ENCODE peak calls at places on chromosome 15, in six cellular contexts. One of them, this sample, is unnamed.
A peak's percentile ranks its signal among the peaks of the same experiment; 100 is the strongest.

GRCh38 chr15:94300612-94301011 is 69.3 kb downstream of the MCTP2 start:
- ATAC-seq in K562: no peak
- ATAC-seq in A549: no peak
- ATAC-seq in HepG2: no peak
- ATAC-seq in upper lobe of left lung: no peak
- ATAC-seq in GM12878: no peak
- ATAC-seq in this sample: no peak

GRCh38 chr15:48580736-48581135 is 64.8 kb downstream of the FBN1 start:
- ATAC-seq in upper lobe of left lung: peak; percentile 34
- ATAC-seq in K562: peak; percentile 36
- ATAC-seq in GM12878: no peak
- ATAC-seq in HepG2: no peak
- ATAC-seq in A549: no peak
- ATAC-seq in this sample: no peak

GRCh38 chr15:63902671-63903035 is 68.9 kb upstream of the HERC1 start:
- ATAC-seq in A549: no peak
- ATAC-seq in K562: no peak
- ATAC-seq in upper lobe of left lung: no peak
- ATAC-seq in GM12878: no peak
- ATAC-seq in HepG2: peak; percentile 40
- ATAC-seq in this sample: no peak

GRCh38 chr15:66362776-66363175 is 6.3 kb upstream of the TIPIN start:
- ATAC-seq in GM12878: no peak
- ATAC-seq in A549: no peak
- ATAC-seq in K562: no peak
- ATAC-seq in upper lobe of left lung: no peak
- ATAC-seq in HepG2: no peak
- ATAC-seq in this sample: no peak

GRCh38 chr15:87672309-87672897 is 584.1 kb downstream of the NTRK3 start:
- ATAC-seq in K562: peak; percentile 45
- ATAC-seq in upper lobe of left lung: peak; percentile 40
- ATAC-seq in GM12878: no peak
- ATAC-seq in A549: peak; percentile 73
- ATAC-seq in HepG2: no peak
- ATAC-seq in this sample: no peak

GRCh38 chr15:29935296-29936020 is 113.2 kb upstream of the TJP1 start:
- ATAC-seq in A549: peak; percentile 82
- ATAC-seq in HepG2: peak; percentile 71
- ATAC-seq in K562: no peak
- ATAC-seq in upper lobe of left lung: no peak
- ATAC-seq in GM12878: no peak
- ATAC-seq in this sample: no peak

GRCh38 chr15:85073556-85074194 is 92.0 kb downstream of the PDE8A start:
- ATAC-seq in GM12878: peak; percentile 97
- ATAC-seq in HepG2: no peak
- ATAC-seq in A549: peak; percentile 82
- ATAC-seq in upper lobe of left lung: no peak
- ATAC-seq in K562: no peak
- ATAC-seq in this sample: no peak

GRCh38 chr15:68158046-68158628 is 47.0 kb downstream of the CALML4 start:
- ATAC-seq in HepG2: no peak
- ATAC-seq in upper lobe of left lung: no peak
- ATAC-seq in A549: no peak
- ATAC-seq in GM12878: no peak
- ATAC-seq in K562: no peak
- ATAC-seq in this sample: peak; percentile 86

GRCh38 chr15:76799760-76800159 is 105.4 kb downstream of the SCAPER start:
- ATAC-seq in GM12878: no peak
- ATAC-seq in K562: no peak
- ATAC-seq in upper lobe of left lung: no peak
- ATAC-seq in HepG2: no peak
- ATAC-seq in A549: peak; percentile 86
- ATAC-seq in this sample: no peak

GRCh38 chr15:63387741-63388468 is 6.3 kb upstream of the CA12 start:
- ATAC-seq in A549: no peak
- ATAC-seq in HepG2: no peak
- ATAC-seq in upper lobe of left lung: no peak
- ATAC-seq in K562: no peak
- ATAC-seq in GM12878: no peak
- ATAC-seq in this sample: no peak

GRCh38 chr15:69919816-69920215 is 177.9 kb downstream of the TLE3 start:
- ATAC-seq in K562: no peak
- ATAC-seq in HepG2: no peak
- ATAC-seq in A549: no peak
- ATAC-seq in GM12878: no peak
- ATAC-seq in upper lobe of left lung: no peak
- ATAC-seq in this sample: no peak

GRCh38 chr15:48062476-48062875 is 58.3 kb upstream of the SLC24A5 start:
- ATAC-seq in upper lobe of left lung: no peak
- ATAC-seq in K562: no peak
- ATAC-seq in HepG2: no peak
- ATAC-seq in A549: no peak
- ATAC-seq in GM12878: peak; percentile 42
- ATAC-seq in this sample: no peak

GRCh38 chr15:66698971-66699370 is 3.1 kb upstream of the SMAD6 start:
- ATAC-seq in K562: no peak
- ATAC-seq in GM12878: no peak
- ATAC-seq in A549: no peak
- ATAC-seq in upper lobe of left lung: no peak
- ATAC-seq in HepG2: no peak
- ATAC-seq in this sample: no peak

GRCh38 chr15:57922780-57923179 is 142.7 kb downstream of the ALDH1A2 start:
- ATAC-seq in K562: no peak
- ATAC-seq in GM12878: no peak
- ATAC-seq in A549: no peak
- ATAC-seq in HepG2: no peak
- ATAC-seq in upper lobe of left lung: peak; percentile 55
- ATAC-seq in this sample: peak; percentile 39

GRCh38 chr15:68431792-68432401 is at the start of gene ITGA11:
- ATAC-seq in A549: peak; percentile 92
- ATAC-seq in upper lobe of left lung: peak; percentile 89
- ATAC-seq in K562: no peak
- ATAC-seq in HepG2: peak; percentile 90
- ATAC-seq in GM12878: peak; percentile 95
- ATAC-seq in this sample: peak; percentile 79

GRCh38 chr15:58698887-58699641 is 50.4 kb downstream of the ADAM10 start:
- ATAC-seq in HepG2: no peak
- ATAC-seq in upper lobe of left lung: no peak
- ATAC-seq in A549: no peak
- ATAC-seq in K562: no peak
- ATAC-seq in GM12878: no peak
- ATAC-seq in this sample: no peak

GRCh38 chr15:70432924-70433500 is 330.3 kb downstream of the UACA start:
- ATAC-seq in K562: no peak
- ATAC-seq in upper lobe of left lung: no peak
- ATAC-seq in HepG2: no peak
- ATAC-seq in GM12878: no peak
- ATAC-seq in A549: no peak
- ATAC-seq in this sample: no peak

GRCh38 chr15:45855210-45855906 is 220.5 kb downstream of the SQOR start:
- ATAC-seq in GM12878: no peak
- ATAC-seq in A549: no peak
- ATAC-seq in K562: no peak
- ATAC-seq in HepG2: peak; percentile 53
- ATAC-seq in upper lobe of left lung: peak; percentile 34
- ATAC-seq in this sample: no peak

GRCh38 chr15:41838400-41838897 is at the start of gene PLA2G4B:
- ATAC-seq in upper lobe of left lung: peak; percentile 54
- ATAC-seq in HepG2: no peak
- ATAC-seq in K562: no peak
- ATAC-seq in A549: no peak
- ATAC-seq in GM12878: no peak
- ATAC-seq in this sample: no peak
- TF ChIP-seq EP300 in upper lobe of left lung: peak; percentile 20
- TF ChIP-seq EP300 in HepG2: no peak
- TF ChIP-seq EP300 in K562: no peak
- TF ChIP-seq EP300 in A549: no peak
- TF ChIP-seq EP300 in GM12878: no peak
- TF ChIP-seq EP300 in this sample: no peak

GRCh38 chr15:74300057-74300620 is 64.0 kb downstream of the CCDC33 start:
- ATAC-seq in HepG2: peak; percentile 64
- ATAC-seq in upper lobe of left lung: no peak
- ATAC-seq in A549: no peak
- ATAC-seq in GM12878: no peak
- ATAC-seq in K562: peak; percentile 85
- ATAC-seq in this sample: no peak
- H3K4me3 ChIP-seq in HepG2: no peak overlapping the region
- H3K4me3 ChIP-seq in upper lobe of left lung: no peak overlapping the region
- H3K4me3 ChIP-seq in A549: no peak overlapping the region
- H3K4me3 ChIP-seq in GM12878: no peak overlapping the region
- H3K4me3 ChIP-seq in K562: no peak overlapping the region
- H3K4me3 ChIP-seq in this sample: no peak overlapping the region

DNA sequence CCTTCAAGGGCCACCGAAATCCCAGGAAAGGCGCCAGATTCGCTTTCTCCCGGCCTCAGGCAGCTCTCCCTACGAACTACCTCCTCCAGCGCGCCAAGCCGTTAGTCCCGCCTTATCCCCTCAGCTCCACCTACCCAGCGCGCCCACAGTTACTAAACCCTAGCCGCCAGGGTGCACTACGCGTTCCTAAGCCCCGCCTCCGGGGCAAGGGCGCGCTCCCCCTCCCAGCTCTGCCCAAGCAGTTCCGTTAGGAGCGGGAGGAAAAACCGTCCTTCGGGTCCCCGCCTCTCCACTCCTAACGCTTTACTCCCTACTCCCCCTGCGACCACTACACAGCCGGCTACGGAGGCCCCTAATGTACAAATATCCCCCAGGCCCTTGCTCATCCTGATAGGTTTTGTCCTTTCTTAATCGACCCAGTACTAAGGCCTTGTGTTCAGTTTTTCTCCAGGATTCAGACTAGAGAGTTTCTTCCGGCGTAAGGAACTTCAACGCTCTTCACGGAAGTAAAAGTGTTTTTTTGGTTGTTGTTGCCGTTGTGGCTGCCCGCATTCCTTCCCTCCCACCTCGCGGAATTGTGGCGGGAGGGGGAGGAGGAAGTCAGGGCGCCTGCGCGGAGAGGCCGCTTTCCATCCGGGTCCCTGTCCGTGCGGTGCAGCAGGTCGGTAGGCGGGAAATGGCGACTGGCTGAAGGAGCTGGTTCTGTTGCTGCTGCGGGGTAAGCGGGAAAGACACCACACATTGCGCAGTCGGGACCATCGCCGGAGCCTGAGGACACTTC is at the start of gene CTDSPL2:
- ATAC-seq in HepG2: peak; percentile 97
- ATAC-seq in A549: peak; percentile 98
- ATAC-seq in GM12878: peak; percentile 97
- ATAC-seq in K562: peak; percentile 97
- ATAC-seq in upper lobe of left lung: peak; percentile 99
- ATAC-seq in this sample: peak; percentile 98
- TF ChIP-seq EP300 in HepG2: no peak
- TF ChIP-seq EP300 in A549: no peak
- TF ChIP-seq EP300 in GM12878: peak; percentile 13
- TF ChIP-seq EP300 in K562: peak; percentile 66
- TF ChIP-seq EP300 in upper lobe of left lung: no peak
- TF ChIP-seq EP300 in this sample: no peak

DNA sequence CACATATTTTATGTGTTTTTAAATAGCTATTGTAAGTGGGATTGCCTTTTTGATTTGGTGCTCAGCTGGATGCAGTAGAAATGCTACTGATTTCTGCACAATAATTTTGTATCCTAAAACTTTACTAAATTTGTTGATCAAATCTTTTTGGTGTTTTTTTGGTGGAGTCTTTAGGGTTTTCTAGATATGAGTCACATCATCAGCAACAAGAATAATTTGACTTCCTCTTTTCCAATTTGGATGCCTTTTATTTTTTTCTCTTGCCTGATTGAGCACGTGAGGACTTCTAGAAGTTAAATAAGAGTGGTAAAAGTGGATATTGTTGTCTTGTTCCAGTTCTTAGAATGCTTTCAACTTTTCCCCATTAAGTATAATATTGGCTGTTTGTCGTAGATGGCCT is 51.3 kb downstream of the TLNRD1 start:
- ATAC-seq in HepG2: no peak
- ATAC-seq in upper lobe of left lung: no peak
- ATAC-seq in GM12878: peak; percentile 50
- ATAC-seq in K562: no peak
- ATAC-seq in A549: no peak
- ATAC-seq in this sample: no peak
- H3K4me3 ChIP-seq in HepG2: no peak overlapping the region
- H3K4me3 ChIP-seq in upper lobe of left lung: no peak overlapping the region
- H3K4me3 ChIP-seq in GM12878: no peak overlapping the region
- H3K4me3 ChIP-seq in K562: no peak overlapping the region
- H3K4me3 ChIP-seq in A549: no peak overlapping the region
- H3K4me3 ChIP-seq in this sample: no peak overlapping the region

DNA sequence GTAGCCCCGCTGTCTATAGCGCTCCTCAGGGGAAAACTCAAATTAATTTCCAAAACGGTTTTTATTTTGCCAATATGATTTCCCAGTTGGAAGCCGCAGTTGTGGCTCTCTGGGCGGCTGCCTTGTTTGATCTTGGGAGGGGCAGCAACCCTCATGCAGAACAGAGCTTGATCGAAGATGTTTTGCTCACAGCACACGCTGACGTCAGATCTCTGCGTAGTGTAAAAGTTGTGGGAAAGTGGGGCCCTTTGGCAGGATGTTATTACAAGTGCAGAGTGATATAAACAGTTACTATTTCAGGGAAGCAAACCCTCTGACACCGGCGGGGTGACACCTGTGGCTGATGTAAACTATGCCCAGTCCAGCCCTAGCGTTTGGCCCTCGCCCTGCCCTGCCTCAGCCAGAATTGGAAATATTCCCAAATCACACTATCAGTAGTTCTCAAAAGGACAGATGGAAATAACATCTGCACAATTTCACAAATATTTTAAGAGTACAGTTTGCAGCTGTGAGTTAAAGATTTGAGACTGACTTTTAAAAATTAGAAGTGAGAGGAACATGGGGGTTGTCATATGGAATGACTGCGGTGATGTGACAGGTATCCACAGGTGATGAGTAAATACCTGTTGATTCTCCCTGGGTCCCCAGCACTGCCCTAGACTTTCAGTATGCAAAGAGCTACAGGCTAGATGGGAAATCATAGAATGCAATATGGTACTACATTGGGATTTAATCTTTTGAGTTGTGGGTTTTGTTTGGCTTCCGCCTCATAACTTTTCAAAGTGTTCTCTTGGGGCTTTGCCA is 1.7 kb downstream of the SYNM start:
- ATAC-seq in upper lobe of left lung: no peak
- ATAC-seq in K562: no peak
- ATAC-seq in HepG2: no peak
- ATAC-seq in GM12878: no peak
- ATAC-seq in A549: no peak
- ATAC-seq in this sample: peak; percentile 28
- TF ChIP-seq EP300 in upper lobe of left lung: peak; percentile 21
- TF ChIP-seq EP300 in K562: no peak
- TF ChIP-seq EP300 in HepG2: no peak
- TF ChIP-seq EP300 in GM12878: no peak
- TF ChIP-seq EP300 in A549: no peak
- TF ChIP-seq EP300 in this sample: peak; percentile 75

DNA sequence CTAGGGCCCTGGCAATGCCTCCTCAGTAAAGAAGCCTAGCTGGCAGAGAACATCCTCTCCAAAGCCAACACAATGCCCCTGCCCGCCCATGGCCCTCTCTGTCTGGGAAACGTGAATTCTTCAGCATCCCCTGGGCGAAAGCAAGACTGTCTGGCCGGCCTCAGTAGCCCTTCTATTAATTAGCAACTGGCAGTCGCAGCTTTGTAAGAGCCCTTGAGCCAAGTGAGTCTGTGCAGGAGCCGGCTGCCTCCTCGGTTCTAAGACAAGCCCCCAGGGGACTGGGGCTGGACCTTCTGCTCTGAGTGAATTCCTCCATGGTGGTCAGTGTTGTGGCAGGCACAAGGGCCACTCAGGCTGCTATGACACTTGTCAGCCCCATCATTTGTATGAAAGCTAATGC is 7.4 kb downstream of the HCN4 start:
- ATAC-seq in K562: no peak
- ATAC-seq in upper lobe of left lung: no peak
- ATAC-seq in GM12878: no peak
- ATAC-seq in A549: no peak
- ATAC-seq in HepG2: no peak
- ATAC-seq in this sample: no peak
- H3K4me3 ChIP-seq in K562: no peak overlapping the region
- H3K4me3 ChIP-seq in upper lobe of left lung: no peak overlapping the region
- H3K4me3 ChIP-seq in GM12878: no peak overlapping the region
- H3K4me3 ChIP-seq in A549: no peak overlapping the region
- H3K4me3 ChIP-seq in HepG2: no peak overlapping the region
- H3K4me3 ChIP-seq in this sample: no peak overlapping the region

This sample was measured in gastroesophageal sphincter.